ENCODE peak calls at places on chromosomes 13 and 19, in six cellular contexts. A is NCI-H187; K is ureter; X is activated CD4-positive, alpha-beta memory T cell treated with anti-CD3 and anti-CD28 coated beads, Interleukin-2, amount 10 ng/mL, durations not matched to agents 7 days and 5 days; T is fibroblast of the aortic adventitia; L is hepatocyte. E is an unnamed sample.
A peak's percentile ranks its signal among the peaks of the same experiment; 100 is the strongest.

GRCh38 chr19:41298327-41298964 is 11.5 kb upstream of the CCDC97 start:
- DNase-seq in A (no peak), K (no peak), X (no peak), T (peak; percentile 63), L (peak; percentile 76), E (peak; percentile 48)

GRCh38 chr19:19551862-19552192 is 13.8 kb downstream of the CILP2 start:
- DNase-seq in A (no peak), K (no peak), X (no peak), T (no peak), L (no peak), E (no peak)

GRCh38 chr13:29562762-29563161 is 32.7 kb downstream of the SLC7A1 start:
- DNase-seq in A (no peak), K (no peak), X (no peak), T (no peak), L (no peak), E (no peak)

GRCh38 chr19:51706885-51707284 is 13.8 kb downstream of the SPACA6 start:
- DNase-seq in A (no peak), K (no peak), X (no peak), T (no peak), L (no peak), E (no peak)

GRCh38 chr13:113415825-113416224 is 37.5 kb downstream of the ADPRHL1 start:
- DNase-seq in A (no peak), K (no peak), X (no peak), T (no peak), L (no peak), E (no peak)

GRCh38 chr13:109036091-109036490 is 406.7 kb downstream of the MYO16 start:
- DNase-seq in A (no peak), K (no peak), X (no peak), T (no peak), L (no peak), E (no peak)

GRCh38 chr19:7637374-7638256 is 705 bp downstream of the STXBP2 start:
- DNase-seq in A (no peak), K (no peak), X (peak; percentile 33), T (no peak), L (peak; percentile 76), E (no peak)

GRCh38 chr19:43644181-43644580 is 4.5 kb upstream of the CADM4 start:
- DNase-seq in A (no peak), K (no peak), X (no peak), T (no peak), L (no peak), E (no peak)

GRCh38 chr19:4444765-4445741 is 12.5 kb downstream of the UBXN6 start:
- DNase-seq in A (no peak), K (no peak), X (no peak), T (no peak), L (no peak), E (no peak)

GRCh38 chr13:32947411-32947810 is 68.8 kb upstream of the KL start:
- DNase-seq in A (no peak), K (no peak), X (no peak), T (no peak), L (no peak), E (no peak)

GRCh38 chr19:18203408-18203862 is 407 bp downstream of the RAB3A start:
- DNase-seq in A (no peak), K (no peak), X (peak; percentile 57), T (no peak), L (peak; percentile 56), E (no peak)

GRCh38 chr13:51721485-51721884 is 82.5 kb downstream of the DHRS12 start:
- DNase-seq in A (no peak), K (no peak), X (no peak), T (peak; percentile 33), L (no peak), E (no peak)

GRCh38 chr13:49627831-49628652 is at the start of gene ARL11:
- DNase-seq in A (no peak), K (peak; percentile 68), X (peak; percentile 57), T (no peak), L (peak; percentile 31), E (no peak)

GRCh38 chr13:51420681-51421476 is 32.0 kb downstream of the INTS6 start:
- DNase-seq in A (no peak), K (no peak), X (no peak), T (no peak), L (no peak), E (no peak)

GRCh38 chr13:51900471-51900870 is 38.7 kb downstream of the CCDC70 start:
- DNase-seq in A (no peak), K (no peak), X (no peak), T (no peak), L (no peak), E (no peak)

GRCh38 chr19:3699741-3700241 is 477 bp downstream of the PIP5K1C start:
- DNase-seq in A (no peak), K (no peak), X (no peak), T (no peak), L (no peak), E (no peak)

E was measured in AG04450.